ENCODE peak calls at places on chromosomes 5 and 9, in eight cellular contexts. One of them, this sample, is unnamed.
A peak's percentile ranks its signal among the peaks of the same experiment; 100 is the strongest.

GRCh38 chr5:100872409-100873190 is 30.5 kb downstream of the ST8SIA4 start:
- DNase-seq in cardiac muscle cell: no peak
- DNase-seq in RWPE1: no peak
- DNase-seq in body of pancreas: no peak
- DNase-seq in mesendoderm: no peak
- DNase-seq in tibial artery: no peak
- DNase-seq in left ventricle myocardium inferior: no peak
- DNase-seq in suprapubic skin: no peak
- DNase-seq in this sample: no peak

GRCh38 chr9:37801287-37801850 is 772 bp downstream of the DCAF10 start:
- DNase-seq in cardiac muscle cell: peak; percentile 52
- DNase-seq in RWPE1: peak; percentile 28
- DNase-seq in left ventricle myocardium inferior: peak; percentile 19
- DNase-seq in body of pancreas: peak; percentile 32
- DNase-seq in mesendoderm: peak; percentile 53
- DNase-seq in tibial artery: no peak
- DNase-seq in suprapubic skin: peak; percentile 68
- DNase-seq in this sample: no peak

GRCh38 chr5:6418679-6419276 is 29.9 kb upstream of the UBE2QL1 start:
- DNase-seq in mesendoderm: no peak
- DNase-seq in body of pancreas: no peak
- DNase-seq in cardiac muscle cell: no peak
- DNase-seq in tibial artery: no peak
- DNase-seq in left ventricle myocardium inferior: no peak
- DNase-seq in suprapubic skin: no peak
- DNase-seq in RWPE1: no peak
- DNase-seq in this sample: no peak

GRCh38 chr9:120212153-120212852 is 367.7 kb downstream of the CDK5RAP2 start:
- DNase-seq in left ventricle myocardium inferior: no peak
- DNase-seq in RWPE1: no peak
- DNase-seq in body of pancreas: no peak
- DNase-seq in mesendoderm: no peak
- DNase-seq in cardiac muscle cell: no peak
- DNase-seq in tibial artery: no peak
- DNase-seq in suprapubic skin: no peak
- DNase-seq in this sample: no peak

GRCh38 chr5:170475269-170476000 is 28.4 kb upstream of the KCNIP1 start:
- DNase-seq in mesendoderm: no peak
- DNase-seq in left ventricle myocardium inferior: no peak
- DNase-seq in cardiac muscle cell: no peak
- DNase-seq in tibial artery: no peak
- DNase-seq in body of pancreas: no peak
- DNase-seq in RWPE1: no peak
- DNase-seq in suprapubic skin: no peak
- DNase-seq in this sample: no peak

GRCh38 chr5:134345996-134346395 is 21.0 kb downstream of the CDKL3 start:
- DNase-seq in mesendoderm: peak; percentile 96
- DNase-seq in tibial artery: no peak
- DNase-seq in left ventricle myocardium inferior: no peak
- DNase-seq in body of pancreas: no peak
- DNase-seq in cardiac muscle cell: no peak
- DNase-seq in RWPE1: peak; percentile 49
- DNase-seq in suprapubic skin: no peak
- DNase-seq in this sample: no peak

GRCh38 chr5:146076455-146076854 is 28.9 kb downstream of the PLAC8L1 start:
- DNase-seq in body of pancreas: no peak
- DNase-seq in suprapubic skin: no peak
- DNase-seq in left ventricle myocardium inferior: no peak
- DNase-seq in RWPE1: no peak
- DNase-seq in mesendoderm: peak; percentile 38
- DNase-seq in cardiac muscle cell: peak; percentile 39
- DNase-seq in tibial artery: no peak
- DNase-seq in this sample: no peak

GRCh38 chr9:134413890-134414731 is 87.9 kb downstream of the RXRA start:
- DNase-seq in tibial artery: no peak
- DNase-seq in left ventricle myocardium inferior: peak; percentile 74
- DNase-seq in body of pancreas: peak; percentile 50
- DNase-seq in mesendoderm: no peak
- DNase-seq in RWPE1: peak; percentile 97
- DNase-seq in suprapubic skin: no peak
- DNase-seq in cardiac muscle cell: no peak
- DNase-seq in this sample: no peak

GRCh38 chr5:88976914-88977313 is 93.9 kb upstream of the MEF2C start:
- DNase-seq in cardiac muscle cell: no peak
- DNase-seq in RWPE1: no peak
- DNase-seq in body of pancreas: no peak
- DNase-seq in mesendoderm: no peak
- DNase-seq in tibial artery: no peak
- DNase-seq in suprapubic skin: no peak
- DNase-seq in left ventricle myocardium inferior: no peak
- DNase-seq in this sample: no peak

GRCh38 chr5:118553662-118554061 is 434.7 kb downstream of the DTWD2 start:
- DNase-seq in suprapubic skin: peak; percentile 88
- DNase-seq in body of pancreas: no peak
- DNase-seq in cardiac muscle cell: no peak
- DNase-seq in left ventricle myocardium inferior: peak; percentile 54
- DNase-seq in mesendoderm: peak; percentile 69
- DNase-seq in tibial artery: peak; percentile 89
- DNase-seq in RWPE1: no peak
- DNase-seq in this sample: no peak

GRCh38 chr5:157049605-157050004 is 9.3 kb downstream of the HAVCR1 start:
- DNase-seq in RWPE1: peak; percentile 74
- DNase-seq in suprapubic skin: no peak
- DNase-seq in body of pancreas: no peak
- DNase-seq in cardiac muscle cell: no peak
- DNase-seq in tibial artery: no peak
- DNase-seq in left ventricle myocardium inferior: no peak
- DNase-seq in mesendoderm: peak; percentile 96
- DNase-seq in this sample: no peak

GRCh38 chr5:2188661-2189060 is 305.9 kb upstream of the IRX4 start:
- DNase-seq in cardiac muscle cell: no peak
- DNase-seq in suprapubic skin: no peak
- DNase-seq in mesendoderm: no peak
- DNase-seq in tibial artery: no peak
- DNase-seq in body of pancreas: no peak
- DNase-seq in RWPE1: no peak
- DNase-seq in left ventricle myocardium inferior: no peak
- DNase-seq in this sample: no peak

GRCh38 chr5:124651663-124652513 is 94.6 kb downstream of the ZNF608 start:
- DNase-seq in left ventricle myocardium inferior: peak; percentile 86
- DNase-seq in suprapubic skin: peak; percentile 79
- DNase-seq in RWPE1: peak; percentile 94
- DNase-seq in cardiac muscle cell: peak; percentile 89
- DNase-seq in body of pancreas: peak; percentile 80
- DNase-seq in tibial artery: peak; percentile 85
- DNase-seq in mesendoderm: peak; percentile 84
- DNase-seq in this sample: peak; percentile 84

GRCh38 chr5:124647393-124647792 is 99.0 kb downstream of the ZNF608 start:
- DNase-seq in cardiac muscle cell: no peak
- DNase-seq in body of pancreas: no peak
- DNase-seq in mesendoderm: no peak
- DNase-seq in suprapubic skin: no peak
- DNase-seq in RWPE1: no peak
- DNase-seq in tibial artery: no peak
- DNase-seq in left ventricle myocardium inferior: no peak
- DNase-seq in this sample: no peak

GRCh38 chr5:124650960-124651662 is 95.3 kb downstream of the ZNF608 start:
- DNase-seq in mesendoderm: no peak
- DNase-seq in cardiac muscle cell: no peak
- DNase-seq in suprapubic skin: no peak
- DNase-seq in RWPE1: no peak
- DNase-seq in body of pancreas: no peak
- DNase-seq in tibial artery: no peak
- DNase-seq in left ventricle myocardium inferior: no peak
- DNase-seq in this sample: no peak

GRCh38 chr5:124648902-124649467 is 97.5 kb downstream of the ZNF608 start:
- DNase-seq in body of pancreas: no peak
- DNase-seq in suprapubic skin: no peak
- DNase-seq in RWPE1: no peak
- DNase-seq in tibial artery: no peak
- DNase-seq in mesendoderm: no peak
- DNase-seq in cardiac muscle cell: no peak
- DNase-seq in left ventricle myocardium inferior: no peak
- DNase-seq in this sample: no peak

DNA sequence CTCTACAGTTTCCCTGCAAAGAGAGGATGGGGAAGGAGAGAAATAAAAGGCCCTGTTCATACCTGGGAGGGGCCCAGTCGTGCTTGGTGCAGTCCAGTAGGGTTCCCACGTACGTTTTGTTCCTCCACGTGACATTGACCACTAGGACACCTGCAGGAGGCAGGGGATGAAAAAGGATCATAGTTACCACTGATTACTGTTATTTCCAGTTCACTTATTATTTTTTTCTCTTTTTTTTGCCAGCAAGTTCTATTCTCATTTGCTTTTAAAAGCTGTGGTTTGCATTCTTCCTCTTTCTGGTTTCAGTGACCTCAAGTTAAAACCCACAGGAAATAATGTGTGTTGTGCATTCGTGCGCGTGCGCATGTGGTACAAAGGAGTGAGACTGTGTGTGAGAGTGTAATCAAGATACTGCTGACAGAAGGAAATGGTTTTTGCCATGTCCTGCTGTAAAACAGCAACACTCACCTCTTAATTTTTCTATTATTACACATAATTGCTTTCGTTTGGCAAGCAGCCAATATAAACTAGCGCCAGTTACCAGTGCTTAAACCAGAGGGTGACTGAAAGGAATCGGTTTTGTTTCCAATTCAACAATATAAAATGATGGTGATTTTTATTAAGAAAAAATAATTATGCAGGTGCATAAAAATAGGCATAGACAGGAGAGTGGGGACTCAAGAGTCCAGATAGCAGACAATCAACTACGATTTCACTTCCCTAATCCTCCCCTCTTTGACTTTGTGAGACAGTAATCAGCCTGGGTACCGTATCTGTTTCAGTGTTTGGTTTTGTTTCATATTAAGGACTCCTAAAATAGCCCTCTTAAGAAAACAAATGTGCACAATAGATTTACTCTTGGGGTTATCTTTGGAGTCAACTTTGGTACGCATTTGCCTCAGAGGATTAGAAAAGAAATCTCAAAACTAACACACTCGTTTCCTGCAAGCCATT is 96.6 kb downstream of the ZNF608 start:
- DNase-seq in mesendoderm: no peak
- DNase-seq in tibial artery: peak; percentile 76
- DNase-seq in cardiac muscle cell: peak; percentile 56
- DNase-seq in body of pancreas: peak; percentile 65
- DNase-seq in left ventricle myocardium inferior: peak; percentile 73
- DNase-seq in RWPE1: peak; percentile 54
- DNase-seq in suprapubic skin: no peak
- DNase-seq in this sample: no peak
- H3K27ac ChIP-seq in mesendoderm: no peak overlapping the region
- H3K27ac ChIP-seq in tibial artery: no peak overlapping the region
- H3K27ac ChIP-seq in cardiac muscle cell: peak overlapping the region; percentile 76
- H3K27ac ChIP-seq in body of pancreas: peak overlapping the region; percentile 9
- H3K27ac ChIP-seq in left ventricle myocardium inferior: peak overlapping the region; percentile 90
- H3K27ac ChIP-seq in RWPE1: no peak overlapping the region
- H3K27ac ChIP-seq in suprapubic skin: peak overlapping the region; percentile 14
- H3K27ac ChIP-seq in this sample: peak overlapping the region; percentile 2

DNA sequence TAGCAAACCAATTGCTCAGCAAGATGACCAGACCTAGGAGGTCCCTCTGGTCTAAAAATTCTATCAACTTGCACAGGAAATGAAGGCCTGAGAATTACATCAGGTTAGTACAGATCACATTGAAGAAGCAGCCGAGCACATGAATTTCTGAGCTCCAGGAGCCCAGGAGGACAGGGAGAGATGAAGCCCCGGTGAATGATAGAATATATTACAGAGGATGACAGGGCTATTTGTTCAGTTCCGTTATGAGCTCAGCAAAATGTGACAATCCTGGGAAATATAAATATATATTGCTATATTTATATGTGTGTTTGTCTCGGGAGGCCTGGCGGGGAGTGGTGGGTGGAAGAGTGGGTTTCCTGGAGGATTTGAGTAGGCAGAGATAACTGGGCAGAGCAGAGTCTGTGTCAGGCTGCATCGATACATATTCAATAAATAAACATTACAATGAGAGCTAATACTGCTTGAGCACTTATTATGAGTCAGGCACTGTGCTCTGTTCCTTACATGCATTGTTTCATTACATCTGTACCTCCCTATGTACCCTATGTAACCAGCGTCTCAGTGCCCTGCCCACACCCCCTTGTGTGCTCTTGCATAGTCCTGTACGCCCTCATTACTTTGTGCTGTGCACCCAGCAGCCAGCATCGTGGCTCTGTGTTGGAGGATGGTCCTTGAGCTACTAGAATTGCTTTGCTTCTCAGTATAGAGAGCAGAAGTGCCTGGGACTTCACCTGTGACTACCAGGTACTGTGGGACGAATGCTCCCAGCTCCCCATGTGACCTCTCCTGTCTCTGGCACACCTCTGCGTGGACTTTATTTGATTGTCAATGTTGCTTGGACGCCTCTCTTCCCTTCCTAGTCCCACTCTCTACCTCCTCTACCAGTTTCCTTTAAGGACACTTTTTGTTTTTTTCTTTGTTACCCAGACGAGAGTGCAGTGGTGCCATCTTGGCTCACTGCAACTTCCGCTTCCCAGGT is 58.1 kb upstream of the KLF9 start:
- DNase-seq in RWPE1: no peak
- DNase-seq in body of pancreas: no peak
- DNase-seq in left ventricle myocardium inferior: no peak
- DNase-seq in suprapubic skin: no peak
- DNase-seq in tibial artery: no peak
- DNase-seq in cardiac muscle cell: no peak
- DNase-seq in mesendoderm: no peak
- DNase-seq in this sample: no peak
- H3K27ac ChIP-seq in RWPE1: no peak overlapping the region
- H3K27ac ChIP-seq in body of pancreas: no peak overlapping the region
- H3K27ac ChIP-seq in left ventricle myocardium inferior: peak overlapping the region; percentile 93
- H3K27ac ChIP-seq in suprapubic skin: peak overlapping the region; percentile 54
- H3K27ac ChIP-seq in tibial artery: no peak overlapping the region
- H3K27ac ChIP-seq in cardiac muscle cell: no peak overlapping the region
- H3K27ac ChIP-seq in mesendoderm: no peak overlapping the region
- H3K27ac ChIP-seq in this sample: no peak overlapping the region

DNA sequence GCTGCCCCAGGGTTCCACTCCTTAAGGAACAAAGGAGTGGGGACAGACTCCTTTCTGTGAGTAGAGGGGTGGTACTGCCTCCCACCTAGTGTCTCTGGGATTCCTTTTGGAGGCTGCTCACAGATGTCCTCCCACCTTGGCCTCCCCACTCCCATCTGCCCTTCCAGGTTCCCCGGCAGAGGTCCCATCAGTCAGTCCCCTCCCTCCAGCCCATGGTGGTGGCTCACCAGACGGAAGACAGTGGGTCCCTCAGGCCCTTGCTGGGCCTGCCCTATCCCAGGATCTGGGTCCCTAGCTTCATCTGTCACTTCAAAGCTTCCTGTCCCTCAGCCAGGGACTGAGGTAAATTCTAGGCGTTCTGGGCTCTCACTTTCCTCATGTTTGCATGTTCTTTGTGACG is 35.6 kb upstream of the NEK6 start:
- DNase-seq in body of pancreas: no peak
- DNase-seq in left ventricle myocardium inferior: no peak
- DNase-seq in RWPE1: no peak
- DNase-seq in tibial artery: no peak
- DNase-seq in suprapubic skin: peak; percentile 19
- DNase-seq in cardiac muscle cell: no peak
- DNase-seq in mesendoderm: no peak
- DNase-seq in this sample: no peak
- H3K27ac ChIP-seq in body of pancreas: peak overlapping the region; percentile 76
- H3K27ac ChIP-seq in left ventricle myocardium inferior: no peak overlapping the region
- H3K27ac ChIP-seq in RWPE1: no peak overlapping the region
- H3K27ac ChIP-seq in tibial artery: no peak overlapping the region
- H3K27ac ChIP-seq in suprapubic skin: no peak overlapping the region
- H3K27ac ChIP-seq in cardiac muscle cell: no peak overlapping the region
- H3K27ac ChIP-seq in mesendoderm: no peak overlapping the region
- H3K27ac ChIP-seq in this sample: no peak overlapping the region

GRCh38 chr9:97704327-97704677 is 7.2 kb upstream of the XPA start:
- DNase-seq in tibial artery: no peak
- DNase-seq in left ventricle myocardium inferior: no peak
- DNase-seq in body of pancreas: no peak
- DNase-seq in suprapubic skin: no peak
- DNase-seq in cardiac muscle cell: no peak
- DNase-seq in mesendoderm: no peak
- DNase-seq in RWPE1: no peak
- DNase-seq in this sample: no peak
- H3K27ac ChIP-seq in tibial artery: peak overlapping the region; percentile 78
- H3K27ac ChIP-seq in left ventricle myocardium inferior: no peak overlapping the region
- H3K27ac ChIP-seq in body of pancreas: no peak overlapping the region
- H3K27ac ChIP-seq in suprapubic skin: no peak overlapping the region
- H3K27ac ChIP-seq in cardiac muscle cell: no peak overlapping the region
- H3K27ac ChIP-seq in mesendoderm: no peak overlapping the region
- H3K27ac ChIP-seq in RWPE1: peak overlapping the region; percentile 67
- H3K27ac ChIP-seq in this sample: no peak overlapping the region